ENCODE peak calls at places on chromosome 19, in eight cellular contexts. One of them, this sample, is unnamed.

GRCh38 chr19:39759457-39760184 is 19.0 kb upstream of the LEUTX start:
- DNase-seq in esophagus squamous epithelium: no peak
- DNase-seq in mucosa of descending colon: no peak
- DNase-seq in astrocyte of the spinal cord: no peak
- DNase-seq in activated B cell treated with CpG ODN at 0.5 μM for 24 hours: no peak
- DNase-seq in nucleus accumbens: no peak
- DNase-seq in dorsolateral prefrontal cortex: no peak
- DNase-seq in CD4-positive, CD25-positive, alpha-beta regulatory T cell: no peak
- DNase-seq in this sample: no peak

GRCh38 chr19:35940078-35940775 is 4.1 kb downstream of the LRFN3 start:
- DNase-seq in esophagus squamous epithelium: no peak
- DNase-seq in mucosa of descending colon: no peak
- DNase-seq in astrocyte of the spinal cord: no peak
- DNase-seq in activated B cell treated with CpG ODN at 0.5 μM for 24 hours: no peak
- DNase-seq in nucleus accumbens: no peak
- DNase-seq in dorsolateral prefrontal cortex: no peak
- DNase-seq in CD4-positive, CD25-positive, alpha-beta regulatory T cell: no peak
- DNase-seq in this sample: no peak

GRCh38 chr19:40165362-40165937 is 25.8 kb upstream of the MAP3K10 start:
- DNase-seq in esophagus squamous epithelium: no peak
- DNase-seq in mucosa of descending colon: peak; percentile 68
- DNase-seq in astrocyte of the spinal cord: peak; percentile 4
- DNase-seq in activated B cell treated with CpG ODN at 0.5 μM for 24 hours: peak; percentile 39
- DNase-seq in nucleus accumbens: peak; percentile 4
- DNase-seq in dorsolateral prefrontal cortex: peak; percentile 69
- DNase-seq in CD4-positive, CD25-positive, alpha-beta regulatory T cell: no peak
- DNase-seq in this sample: peak; percentile 27

GRCh38 chr19:2475018-2475701 is 767 bp upstream of the GADD45B start:
- DNase-seq in esophagus squamous epithelium: no peak
- DNase-seq in mucosa of descending colon: peak; percentile 71
- DNase-seq in astrocyte of the spinal cord: peak; percentile 73
- DNase-seq in activated B cell treated with CpG ODN at 0.5 μM for 24 hours: peak; percentile 72
- DNase-seq in nucleus accumbens: no peak
- DNase-seq in dorsolateral prefrontal cortex: peak; percentile 62
- DNase-seq in CD4-positive, CD25-positive, alpha-beta regulatory T cell: peak; percentile 43
- DNase-seq in this sample: peak; percentile 70

GRCh38 chr19:46608581-46609345 is 7.6 kb downstream of the CALM3 start:
- DNase-seq in esophagus squamous epithelium: no peak
- DNase-seq in mucosa of descending colon: peak; percentile 18
- DNase-seq in astrocyte of the spinal cord: no peak
- DNase-seq in activated B cell treated with CpG ODN at 0.5 μM for 24 hours: no peak
- DNase-seq in nucleus accumbens: no peak
- DNase-seq in dorsolateral prefrontal cortex: peak; percentile 43
- DNase-seq in CD4-positive, CD25-positive, alpha-beta regulatory T cell: no peak
- DNase-seq in this sample: no peak

GRCh38 chr19:46542428-46543230 is 47.0 kb upstream of the PNMA8B start:
- DNase-seq in esophagus squamous epithelium: peak; percentile 64
- DNase-seq in mucosa of descending colon: peak; percentile 77
- DNase-seq in astrocyte of the spinal cord: peak; percentile 89
- DNase-seq in activated B cell treated with CpG ODN at 0.5 μM for 24 hours: peak; percentile 49
- DNase-seq in nucleus accumbens: peak; percentile 66
- DNase-seq in dorsolateral prefrontal cortex: peak; percentile 74
- DNase-seq in CD4-positive, CD25-positive, alpha-beta regulatory T cell: peak; percentile 66
- DNase-seq in this sample: peak; percentile 86

GRCh38 chr19:11662278-11662677 is 65.0 kb downstream of the ZNF627 start:
- DNase-seq in esophagus squamous epithelium: no peak
- DNase-seq in mucosa of descending colon: no peak
- DNase-seq in astrocyte of the spinal cord: no peak
- DNase-seq in activated B cell treated with CpG ODN at 0.5 μM for 24 hours: no peak
- DNase-seq in nucleus accumbens: no peak
- DNase-seq in dorsolateral prefrontal cortex: no peak
- DNase-seq in CD4-positive, CD25-positive, alpha-beta regulatory T cell: no peak
- DNase-seq in this sample: no peak

GRCh38 chr19:27833031-27833430 is 1379.9 kb downstream of the UQCRFS1 start:
- DNase-seq in esophagus squamous epithelium: no peak
- DNase-seq in mucosa of descending colon: no peak
- DNase-seq in astrocyte of the spinal cord: no peak
- DNase-seq in activated B cell treated with CpG ODN at 0.5 μM for 24 hours: no peak
- DNase-seq in nucleus accumbens: no peak
- DNase-seq in dorsolateral prefrontal cortex: no peak
- DNase-seq in CD4-positive, CD25-positive, alpha-beta regulatory T cell: no peak
- DNase-seq in this sample: no peak

GRCh38 chr19:30664358-30665058 is 292.3 kb downstream of the ZNF536 start:
- DNase-seq in esophagus squamous epithelium: no peak
- DNase-seq in mucosa of descending colon: no peak
- DNase-seq in astrocyte of the spinal cord: no peak
- DNase-seq in activated B cell treated with CpG ODN at 0.5 μM for 24 hours: no peak
- DNase-seq in nucleus accumbens: peak; percentile 15
- DNase-seq in dorsolateral prefrontal cortex: no peak
- DNase-seq in CD4-positive, CD25-positive, alpha-beta regulatory T cell: no peak
- DNase-seq in this sample: peak; percentile 40

GRCh38 chr19:10815969-10816635 is 19.9 kb downstream of the TMED1 start:
- DNase-seq in esophagus squamous epithelium: no peak
- DNase-seq in mucosa of descending colon: no peak
- DNase-seq in astrocyte of the spinal cord: no peak
- DNase-seq in activated B cell treated with CpG ODN at 0.5 μM for 24 hours: no peak
- DNase-seq in nucleus accumbens: no peak
- DNase-seq in dorsolateral prefrontal cortex: no peak
- DNase-seq in CD4-positive, CD25-positive, alpha-beta regulatory T cell: no peak
- DNase-seq in this sample: peak; percentile 51

This sample was measured in iris pigment epithelial cell.